ENCODE peak calls at places on chromosomes 12 and 14, in four cellular contexts. L is effector memory CD8-positive, alpha-beta T cell; I is stimulated activated naive CD4-positive, alpha-beta T cell; F is SHP77 treated with DMSO at 0.1 percent for 48 hours. A is an unnamed sample.

GRCh38 chr12:32679091-32679909 is at the start of gene DNM1L:
- DNase-seq in L (peak), I (peak), F (peak), A (peak)

GRCh38 chr12:5497329-5498058 is 65.6 kb downstream of the NTF3 start:
- DNase-seq in L (no peak), I (no peak), F (no peak), A (no peak)

GRCh38 chr14:93493054-93493453 is 62.3 kb downstream of the UNC79 start:
- DNase-seq in L (no peak), I (no peak), F (no peak), A (no peak)

GRCh38 chr12:29073631-29074239 is 75.3 kb upstream of the FAR2 start:
- DNase-seq in L (no peak), I (no peak), F (peak), A (no peak)

GRCh38 chr14:43539210-43539609 is 967.9 kb downstream of the FSCB start:
- DNase-seq in L (no peak), I (no peak), F (no peak), A (no peak)

GRCh38 chr12:116568203-116568602 is 9.0 kb downstream of the MAP1LC3B2 start:
- DNase-seq in L (no peak), I (no peak), F (no peak), A (no peak)

GRCh38 chr12:128976120-128976519 is 122.8 kb downstream of the GLT1D1 start:
- DNase-seq in L (no peak), I (no peak), F (no peak), A (no peak)

GRCh38 chr12:128817115-128818015 is 6.4 kb downstream of the SLC15A4 start:
- DNase-seq in L (no peak), I (no peak), F (peak), A (no peak)

GRCh38 chr12:116612436-116612835 is 53.3 kb downstream of the MAP1LC3B2 start:
- DNase-seq in L (no peak), I (no peak), F (no peak), A (no peak)

GRCh38 chr14:80213602-80214001 is 2.3 kb upstream of the DIO2 start:
- DNase-seq in L (no peak), I (no peak), F (no peak), A (no peak)

GRCh38 chr12:124940393-124941169 is 26.1 kb upstream of the UBC start:
- DNase-seq in L (peak), I (no peak), F (no peak), A (no peak)

GRCh38 chr12:50174971-50175715 is 8.0 kb upstream of the CERS5 start:
- DNase-seq in L (peak), I (peak), F (peak), A (peak)

GRCh38 chr12:118404876-118405521 is 28.6 kb downstream of the SUDS3 start:
- DNase-seq in L (peak), I (no peak), F (peak), A (peak)

GRCh38 chr14:51242545-51243490 is 2.8 kb downstream of the TMX1 start:
- DNase-seq in L (no peak), I (no peak), F (no peak), A (no peak)

GRCh38 chr12:120532701-120533238 is 1.4 kb upstream of the RNF10 start:
- DNase-seq in L (no peak), I (no peak), F (no peak), A (no peak)

GRCh38 chr12:50806176-50806575 is 36.5 kb upstream of the TMPRSS12 start:
- DNase-seq in L (no peak), I (no peak), F (no peak), A (no peak)

GRCh38 chr12:569803-570236 is 93.4 kb downstream of the NINJ2 start:
- DNase-seq in L (peak), I (peak), F (no peak), A (peak)

GRCh38 chr14:106318700-106319099 is 792.3 kb downstream of the TMEM121 start:
- DNase-seq in L (peak), I (peak), F (no peak), A (no peak)

GRCh38 chr14:94362614-94363133 is 25.7 kb downstream of the SERPINA1 start:
- DNase-seq in L (no peak), I (no peak), F (no peak), A (no peak)

GRCh38 chr14:64704743-64705405 is 650 bp downstream of the PLEKHG3 start:
- DNase-seq in L (no peak), I (no peak), F (no peak), A (no peak)

GRCh38 chr14:57982802-57983201 is 116.9 kb upstream of the SLC35F4 start:
- DNase-seq in L (no peak), I (no peak), F (peak), A (peak)

GRCh38 chr12:55935742-55936151 is 4.8 kb downstream of the DGKA start:
- DNase-seq in L (no peak), I (no peak), F (no peak), A (no peak)

GRCh38 chr14:22875003-22875747 is 3.6 kb downstream of the LRP10 start:
- DNase-seq in L (no peak), I (no peak), F (no peak), A (no peak)

GRCh38 chr14:68682166-68683103 is 110.4 kb downstream of the ZFP36L1 start:
- DNase-seq in L (no peak), I (no peak), F (no peak), A (no peak)

GRCh38 chr14:84036863-84037262 is 1493.1 kb upstream of the FLRT2 start:
- DNase-seq in L (no peak), I (no peak), F (no peak), A (peak)

GRCh38 chr14:59318908-59319307 is 130.4 kb downstream of the DAAM1 start:
- DNase-seq in L (no peak), I (no peak), F (no peak), A (no peak)

GRCh38 chr12:53624956-53625355 is 1.2 kb downstream of the ATF7 start:
- DNase-seq in L (no peak), I (no peak), F (no peak), A (no peak)

GRCh38 chr14:75430526-75430925 is 2.7 kb downstream of the JDP2 start:
- DNase-seq in L (no peak), I (no peak), F (no peak), A (no peak)

GRCh38 chr12:64560395-64561301 is 49.6 kb upstream of the RASSF3 start:
- DNase-seq in L (no peak), I (no peak), F (no peak), A (no peak)

GRCh38 chr12:106673151-106673550 is 90.3 kb downstream of the RFX4 start:
- DNase-seq in L (no peak), I (no peak), F (no peak), A (peak)

GRCh38 chr12:23731493-23731892 is 218.0 kb downstream of the SOX5 start:
- DNase-seq in L (no peak), I (no peak), F (no peak), A (no peak)

GRCh38 chr12:89544730-89545184 is 18.9 kb upstream of the POC1B start:
- DNase-seq in L (no peak), I (no peak), F (peak), A (peak)

GRCh38 chr14:21825845-21826244 is 152.2 kb upstream of the OR4E1 start:
- DNase-seq in L (no peak), I (no peak), F (no peak), A (no peak)

GRCh38 chr14:72901361-72901760 is 7.5 kb upstream of the DPF3 start:
- DNase-seq in L (no peak), I (no peak), F (no peak), A (no peak)

GRCh38 chr12:39852346-39852745 is 232.7 kb upstream of the ABCD2 start:
- DNase-seq in L (no peak), I (no peak), F (no peak), A (no peak)

A was measured in DMS79.